ENCODE peak calls at places on chromosomes 12 and 14, in nine cellular contexts. One of them, this sample, is unnamed.
A peak's percentile ranks its signal among the peaks of the same experiment; 100 is the strongest.

GRCh38 chr12:52647601-52648000 is 4.4 kb downstream of the KRT2 start:
- DNase-seq in OCI-LY7: no peak
- DNase-seq in GM23248: no peak
- DNase-seq in neural progenitor cell: no peak
- DNase-seq in SK-N-SH: no peak
- DNase-seq in hepatocyte: no peak
- DNase-seq in HCT116: no peak
- DNase-seq in GM23338: no peak
- DNase-seq in MM.1S: no peak
- DNase-seq in this sample: no peak

GRCh38 chr12:77754086-77754485 is 76.6 kb upstream of the NAV3 start:
- DNase-seq in OCI-LY7: no peak
- DNase-seq in GM23248: no peak
- DNase-seq in neural progenitor cell: peak; percentile 73
- DNase-seq in SK-N-SH: no peak
- DNase-seq in hepatocyte: no peak
- DNase-seq in HCT116: no peak
- DNase-seq in GM23338: no peak
- DNase-seq in MM.1S: no peak
- DNase-seq in this sample: no peak

GRCh38 chr12:51090705-51091229 is 7.4 kb upstream of the CSRNP2 start:
- DNase-seq in OCI-LY7: no peak
- DNase-seq in GM23248: no peak
- DNase-seq in neural progenitor cell: no peak
- DNase-seq in SK-N-SH: no peak
- DNase-seq in hepatocyte: no peak
- DNase-seq in HCT116: no peak
- DNase-seq in GM23338: no peak
- DNase-seq in MM.1S: no peak
- DNase-seq in this sample: no peak

GRCh38 chr14:70188608-70189540 is at the start of gene SLC8A3:
- DNase-seq in OCI-LY7: no peak
- DNase-seq in GM23248: peak; percentile 45
- DNase-seq in neural progenitor cell: peak; percentile 77
- DNase-seq in SK-N-SH: peak; percentile 85
- DNase-seq in hepatocyte: peak; percentile 55
- DNase-seq in HCT116: no peak
- DNase-seq in GM23338: peak; percentile 69
- DNase-seq in MM.1S: no peak
- DNase-seq in this sample: no peak

GRCh38 chr14:101730626-101731186 is 30.8 kb upstream of the PPP2R5C start:
- DNase-seq in OCI-LY7: no peak
- DNase-seq in GM23248: no peak
- DNase-seq in neural progenitor cell: no peak
- DNase-seq in SK-N-SH: no peak
- DNase-seq in hepatocyte: no peak
- DNase-seq in HCT116: no peak
- DNase-seq in GM23338: no peak
- DNase-seq in MM.1S: no peak
- DNase-seq in this sample: no peak

GRCh38 chr12:53504004-53504920 is 3.0 kb downstream of the NPFF start:
- DNase-seq in OCI-LY7: no peak
- DNase-seq in GM23248: no peak
- DNase-seq in neural progenitor cell: no peak
- DNase-seq in SK-N-SH: no peak
- DNase-seq in hepatocyte: no peak
- DNase-seq in HCT116: no peak
- DNase-seq in GM23338: no peak
- DNase-seq in MM.1S: no peak
- DNase-seq in this sample: no peak

GRCh38 chr12:122190842-122191668 is 8.1 kb downstream of the LRRC43 start:
- DNase-seq in OCI-LY7: peak; percentile 79
- DNase-seq in GM23248: peak; percentile 68
- DNase-seq in neural progenitor cell: peak; percentile 81
- DNase-seq in SK-N-SH: peak; percentile 87
- DNase-seq in hepatocyte: peak; percentile 77
- DNase-seq in HCT116: peak; percentile 72
- DNase-seq in GM23338: peak; percentile 88
- DNase-seq in MM.1S: peak; percentile 46
- DNase-seq in this sample: peak; percentile 90

GRCh38 chr14:100594625-100594951 is 7.4 kb upstream of the BEGAIN start:
- DNase-seq in OCI-LY7: no peak
- DNase-seq in GM23248: no peak
- DNase-seq in neural progenitor cell: no peak
- DNase-seq in SK-N-SH: no peak
- DNase-seq in hepatocyte: no peak
- DNase-seq in HCT116: no peak
- DNase-seq in GM23338: no peak
- DNase-seq in MM.1S: no peak
- DNase-seq in this sample: no peak

GRCh38 chr12:123034865-123035264 is 54.4 kb downstream of the ARL6IP4 start:
- DNase-seq in OCI-LY7: no peak
- DNase-seq in GM23248: peak; percentile 89
- DNase-seq in neural progenitor cell: no peak
- DNase-seq in SK-N-SH: no peak
- DNase-seq in hepatocyte: no peak
- DNase-seq in HCT116: no peak
- DNase-seq in GM23338: no peak
- DNase-seq in MM.1S: no peak
- DNase-seq in this sample: peak; percentile 88

DNA sequence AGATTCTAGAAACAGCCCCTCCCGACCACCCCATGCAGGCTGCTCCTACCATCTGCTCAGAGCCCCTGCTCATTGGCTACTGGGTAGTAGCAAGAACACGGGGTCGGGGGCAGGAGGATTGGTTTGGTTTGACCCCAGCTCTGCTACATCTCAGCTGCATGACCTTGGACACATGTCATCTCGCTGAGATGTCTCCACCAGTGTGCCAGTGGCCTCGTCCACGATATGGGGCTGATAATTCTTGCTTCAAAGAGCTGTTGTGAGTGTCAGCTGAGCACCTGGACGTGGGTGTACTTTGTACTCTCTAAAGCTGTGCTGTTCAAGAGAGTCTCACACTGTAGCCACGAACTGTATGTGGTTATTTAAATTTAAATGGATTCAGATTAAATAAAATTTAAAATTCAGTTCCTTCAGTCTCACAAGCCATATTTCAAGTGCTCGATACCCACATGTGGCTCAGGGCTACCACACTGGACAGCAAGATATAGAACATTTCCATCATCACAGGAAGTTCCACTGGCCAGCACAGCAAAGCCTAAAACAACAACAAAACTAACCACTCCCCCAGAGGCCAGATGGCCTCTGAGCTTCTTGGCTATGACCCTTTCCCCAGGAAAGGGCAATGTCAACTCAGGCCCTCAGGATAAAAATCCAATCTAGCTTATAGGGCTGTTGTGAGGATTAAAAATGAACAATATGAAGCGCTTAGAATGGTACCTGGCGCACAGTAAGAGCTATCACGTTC is 18.6 kb downstream of the LTBP2 start:
- DNase-seq in OCI-LY7: no peak
- DNase-seq in GM23248: no peak
- DNase-seq in neural progenitor cell: no peak
- DNase-seq in SK-N-SH: no peak
- DNase-seq in hepatocyte: peak; percentile 51
- DNase-seq in HCT116: no peak
- DNase-seq in GM23338: no peak
- DNase-seq in MM.1S: no peak
- DNase-seq in this sample: no peak
- H3K36me3 ChIP-seq in OCI-LY7: no peaks in the 10 kb centered on the region
- H3K36me3 ChIP-seq in GM23248: no peaks in the 10 kb centered on the region
- H3K36me3 ChIP-seq in neural progenitor cell: no peaks in the 10 kb centered on the region
- H3K36me3 ChIP-seq in SK-N-SH: peaks cover 2% of the 10 kb centered on the region
- H3K36me3 ChIP-seq in hepatocyte: no peaks in the 10 kb centered on the region
- H3K36me3 ChIP-seq in HCT116: no peaks in the 10 kb centered on the region
- H3K36me3 ChIP-seq in GM23338: no peaks in the 10 kb centered on the region
- H3K36me3 ChIP-seq in MM.1S: no peaks in the 10 kb centered on the region
- H3K36me3 ChIP-seq in this sample: no peaks in the 10 kb centered on the region

GRCh38 chr12:18720690-18721089 is 17.1 kb downstream of the PLCZ1 start:
- DNase-seq in OCI-LY7: no peak
- DNase-seq in GM23248: no peak
- DNase-seq in neural progenitor cell: no peak
- DNase-seq in SK-N-SH: no peak
- DNase-seq in hepatocyte: no peak
- DNase-seq in HCT116: no peak
- DNase-seq in GM23338: no peak
- DNase-seq in MM.1S: no peak
- DNase-seq in this sample: no peak

GRCh38 chr12:18716236-18716635 is 21.6 kb downstream of the PLCZ1 start:
- DNase-seq in OCI-LY7: no peak
- DNase-seq in GM23248: no peak
- DNase-seq in neural progenitor cell: no peak
- DNase-seq in SK-N-SH: no peak
- DNase-seq in hepatocyte: no peak
- DNase-seq in HCT116: no peak
- DNase-seq in GM23338: no peak
- DNase-seq in MM.1S: no peak
- DNase-seq in this sample: no peak

GRCh38 chr12:18718462-18718861 is 19.4 kb downstream of the PLCZ1 start:
- DNase-seq in OCI-LY7: no peak
- DNase-seq in GM23248: no peak
- DNase-seq in neural progenitor cell: no peak
- DNase-seq in SK-N-SH: no peak
- DNase-seq in hepatocyte: no peak
- DNase-seq in HCT116: no peak
- DNase-seq in GM23338: no peak
- DNase-seq in MM.1S: no peak
- DNase-seq in this sample: peak; percentile 38

GRCh38 chr12:18723752-18724151 is 14.1 kb downstream of the PLCZ1 start:
- DNase-seq in OCI-LY7: no peak
- DNase-seq in GM23248: peak; percentile 70
- DNase-seq in neural progenitor cell: no peak
- DNase-seq in SK-N-SH: no peak
- DNase-seq in hepatocyte: peak; percentile 41
- DNase-seq in HCT116: peak; percentile 73
- DNase-seq in GM23338: no peak
- DNase-seq in MM.1S: no peak
- DNase-seq in this sample: peak; percentile 89

GRCh38 chr12:18719922-18720321 is 17.9 kb downstream of the PLCZ1 start:
- DNase-seq in OCI-LY7: no peak
- DNase-seq in GM23248: peak; percentile 18
- DNase-seq in neural progenitor cell: no peak
- DNase-seq in SK-N-SH: no peak
- DNase-seq in hepatocyte: no peak
- DNase-seq in HCT116: no peak
- DNase-seq in GM23338: no peak
- DNase-seq in MM.1S: no peak
- DNase-seq in this sample: peak; percentile 71
- H3K4me2 ChIP-seq in OCI-LY7: no peak overlapping the region
- H3K4me2 ChIP-seq in GM23248: no peak overlapping the region
- H3K4me2 ChIP-seq in neural progenitor cell: no peak overlapping the region
- H3K4me2 ChIP-seq in SK-N-SH: no peak overlapping the region
- H3K4me2 ChIP-seq in hepatocyte: no peak overlapping the region
- H3K4me2 ChIP-seq in HCT116: no peak overlapping the region
- H3K4me2 ChIP-seq in GM23338: no peak overlapping the region
- H3K4me2 ChIP-seq in MM.1S: no peak overlapping the region
- H3K4me2 ChIP-seq in this sample: peak overlapping the region; percentile 5

GRCh38 chr14:81343166-81343565 is 57.0 kb downstream of the STON2 start:
- DNase-seq in OCI-LY7: no peak
- DNase-seq in GM23248: no peak
- DNase-seq in neural progenitor cell: no peak
- DNase-seq in SK-N-SH: no peak
- DNase-seq in hepatocyte: no peak
- DNase-seq in HCT116: no peak
- DNase-seq in GM23338: no peak
- DNase-seq in MM.1S: no peak
- DNase-seq in this sample: no peak
- TF ChIP-seq EZH2phosphoT487 in OCI-LY7: no peak
- TF ChIP-seq EZH2phosphoT487 in GM23248: no peak
- TF ChIP-seq EZH2phosphoT487 in neural progenitor cell: no peak
- TF ChIP-seq EZH2phosphoT487 in SK-N-SH: no peak
- TF ChIP-seq EZH2phosphoT487 in hepatocyte: no peak
- TF ChIP-seq EZH2phosphoT487 in HCT116: no peak
- TF ChIP-seq EZH2phosphoT487 in GM23338: no peak
- TF ChIP-seq EZH2phosphoT487 in MM.1S: no peak
- TF ChIP-seq EZH2phosphoT487 in this sample: no peak

GRCh38 chr12:101748907-101749306 is 9.6 kb upstream of the SYCP3 start:
- DNase-seq in OCI-LY7: no peak
- DNase-seq in GM23248: no peak
- DNase-seq in neural progenitor cell: no peak
- DNase-seq in SK-N-SH: no peak
- DNase-seq in hepatocyte: no peak
- DNase-seq in HCT116: no peak
- DNase-seq in GM23338: no peak
- DNase-seq in MM.1S: no peak
- DNase-seq in this sample: no peak
- H3K36me3 ChIP-seq in OCI-LY7: peaks cover 93% of the 10 kb centered on the region
- H3K36me3 ChIP-seq in GM23248: peaks cover 43% of the 10 kb centered on the region
- H3K36me3 ChIP-seq in neural progenitor cell: no peaks in the 10 kb centered on the region
- H3K36me3 ChIP-seq in SK-N-SH: peaks cover 23% of the 10 kb centered on the region
- H3K36me3 ChIP-seq in hepatocyte: no peaks in the 10 kb centered on the region
- H3K36me3 ChIP-seq in HCT116: peaks cover 2% of the 10 kb centered on the region
- H3K36me3 ChIP-seq in GM23338: peaks cover 6% of the 10 kb centered on the region
- H3K36me3 ChIP-seq in MM.1S: peaks cover 5% of the 10 kb centered on the region
- H3K36me3 ChIP-seq in this sample: no peaks in the 10 kb centered on the region

GRCh38 chr14:56814468-56815074 is 4.3 kb upstream of the OTX2 start:
- DNase-seq in OCI-LY7: no peak
- DNase-seq in GM23248: no peak
- DNase-seq in neural progenitor cell: peak; percentile 61
- DNase-seq in SK-N-SH: no peak
- DNase-seq in hepatocyte: no peak
- DNase-seq in HCT116: no peak
- DNase-seq in GM23338: peak; percentile 45
- DNase-seq in MM.1S: no peak
- DNase-seq in this sample: no peak
- H3K4me2 ChIP-seq in OCI-LY7: no peak overlapping the region
- H3K4me2 ChIP-seq in GM23248: no peak overlapping the region
- H3K4me2 ChIP-seq in neural progenitor cell: peak overlapping the region; percentile 97
- H3K4me2 ChIP-seq in SK-N-SH: no peak overlapping the region
- H3K4me2 ChIP-seq in hepatocyte: no peak overlapping the region
- H3K4me2 ChIP-seq in HCT116: no peak overlapping the region
- H3K4me2 ChIP-seq in GM23338: peak overlapping the region; percentile 89
- H3K4me2 ChIP-seq in MM.1S: no peak overlapping the region
- H3K4me2 ChIP-seq in this sample: no peak overlapping the region

GRCh38 chr14:73502017-73502619 is 11.4 kb downstream of the RIOX1 start:
- DNase-seq in OCI-LY7: no peak
- DNase-seq in GM23248: no peak
- DNase-seq in neural progenitor cell: no peak
- DNase-seq in SK-N-SH: no peak
- DNase-seq in hepatocyte: no peak
- DNase-seq in HCT116: no peak
- DNase-seq in GM23338: no peak
- DNase-seq in MM.1S: no peak
- DNase-seq in this sample: no peak
- TF ChIP-seq EZH2phosphoT487 in OCI-LY7: no peak
- TF ChIP-seq EZH2phosphoT487 in GM23248: no peak
- TF ChIP-seq EZH2phosphoT487 in neural progenitor cell: no peak
- TF ChIP-seq EZH2phosphoT487 in SK-N-SH: no peak
- TF ChIP-seq EZH2phosphoT487 in hepatocyte: no peak
- TF ChIP-seq EZH2phosphoT487 in HCT116: no peak
- TF ChIP-seq EZH2phosphoT487 in GM23338: no peak
- TF ChIP-seq EZH2phosphoT487 in MM.1S: no peak
- TF ChIP-seq EZH2phosphoT487 in this sample: no peak